ENCODE peak calls at places on chromosomes 5 and 9, in six cellular contexts. A is kidney, K is fibroblast of the aortic adventitia, E is AG10803, O is brain microvascular endothelial cell, T is pulmonary artery endothelial cell. F is an unnamed sample.

GRCh38 chr9:6968271-6968670 is 210.5 kb downstream of the KDM4C start:
- DNase-seq in T (no peak), A (no peak), K (peak), O (no peak), E (peak), F (peak)

GRCh38 chr9:130039504-130040147 is 3.4 kb downstream of the FNBP1 start:
- DNase-seq in A (no peak), K (peak), T (no peak), O (no peak), E (no peak), F (no peak)

GRCh38 chr5:93510626-93511420 is 70.2 kb downstream of the NR2F1-AS1 start:
- DNase-seq in A (no peak), T (no peak), E (no peak), K (no peak), O (no peak), F (no peak)

GRCh38 chr9:95506438-95506691 is 10.4 kb downstream of the PTCH1 start:
- DNase-seq in O (no peak), E (peak), A (no peak), T (no peak), K (peak), F (no peak)

GRCh38 chr5:74198156-74198555 is 442.4 kb downstream of the ENC1 start:
- DNase-seq in K (no peak), O (no peak), E (no peak), A (no peak), T (no peak), F (no peak)

GRCh38 chr5:150411245-150411979 is 1.3 kb downstream of the CD74 start:
- DNase-seq in E (no peak), A (no peak), O (peak), T (no peak), K (no peak), F (no peak)

GRCh38 chr9:101593345-101593744 is 1.4 kb downstream of the PPP3R2 start:
- DNase-seq in A (no peak), K (no peak), E (no peak), T (no peak), O (no peak), F (no peak)

GRCh38 chr5:179577286-179577960 is 27.1 kb downstream of the RUFY1 start:
- DNase-seq in T (no peak), E (no peak), K (no peak), O (no peak), A (no peak), F (no peak)

GRCh38 chr9:6230037-6230778 is 14.6 kb downstream of the IL33 start:
- DNase-seq in O (peak), K (peak), E (no peak), A (no peak), T (no peak), F (no peak)

GRCh38 chr9:105458404-105458803 is 10.6 kb downstream of the FSD1L start:
- DNase-seq in K (no peak), E (no peak), T (no peak), A (no peak), O (no peak), F (no peak)

GRCh38 chr9:131393622-131394463 is at the start of gene PRRC2B:
- DNase-seq in K (peak), O (peak), A (peak), E (peak), T (no peak), F (no peak)

GRCh38 chr5:132056610-132057497 is 3.6 kb upstream of the IL3 start:
- DNase-seq in A (peak), E (no peak), K (no peak), O (no peak), T (no peak), F (no peak)

GRCh38 chr5:171162602-171163001 is 146.4 kb upstream of the TLX3 start:
- DNase-seq in O (peak), K (no peak), A (no peak), E (no peak), T (peak), F (no peak)

GRCh38 chr5:132414634-132415377 is 45.3 kb downstream of the SLC22A5 start:
- DNase-seq in A (no peak), K (peak), E (peak), T (peak), O (peak), F (no peak)

GRCh38 chr5:10503997-10504761 is 59.7 kb upstream of the ANKRD33B start:
- DNase-seq in A (no peak), O (no peak), K (no peak), E (no peak), T (no peak), F (no peak)

GRCh38 chr5:147483961-147484707 is 25.7 kb downstream of the DPYSL3 start:
- DNase-seq in T (peak), A (no peak), E (peak), K (peak), O (peak), F (no peak)

GRCh38 chr5:127885176-127885575 is 182.0 kb downstream of the CCDC192 start:
- DNase-seq in E (no peak), A (no peak), K (no peak), T (no peak), O (no peak), F (no peak)

GRCh38 chr5:66209350-66209749 is 65.2 kb downstream of the SREK1 start:
- DNase-seq in A (no peak), K (no peak), O (no peak), E (peak), T (no peak), F (no peak)

GRCh38 chr5:16411741-16412455 is 53.7 kb downstream of the ZNF622 start:
- DNase-seq in A (no peak), T (no peak), K (peak), E (peak), O (no peak), F (no peak)

GRCh38 chr5:101160002-101160401 is 256.9 kb upstream of the ST8SIA4 start:
- DNase-seq in K (no peak), T (no peak), O (no peak), A (no peak), E (no peak), F (no peak)

GRCh38 chr5:154967419-154968024 is 26.6 kb downstream of the MRPL22 start:
- DNase-seq in O (peak), T (no peak), E (no peak), A (no peak), K (peak), F (no peak)

GRCh38 chr5:59487068-59487686 is 406.3 kb downstream of the PDE4D start:
- DNase-seq in E (no peak), A (no peak), K (no peak), T (no peak), O (no peak), F (no peak)

GRCh38 chr5:68542207-68542606 is 326.7 kb downstream of the PIK3R1 start:
- DNase-seq in T (no peak), K (peak), A (no peak), E (no peak), O (no peak), F (no peak)

GRCh38 chr5:17359451-17359965 is 138.5 kb upstream of the TAF11L2 start:
- DNase-seq in K (peak), A (no peak), O (no peak), E (peak), T (no peak), F (no peak)

GRCh38 chr9:116190595-116190994 is 37.0 kb downstream of the PAPPA start:
- DNase-seq in O (no peak), K (no peak), E (no peak), A (no peak), T (no peak), F (no peak)

F was measured in smooth muscle cell of the brain vasculature.